ENCODE peak calls at places on chromosomes 2 and 18, in four cellular contexts. Y is NCI-H2081 treated with DMSO at 0.1 percent for 48 hours, I is NCI-H1048, L is AG09309. A is an unnamed sample.

GRCh38 chr2:170380267-170380666 is 202.3 kb downstream of the MYO3B start:
- DNase-seq in L (no peak), I (no peak), Y (no peak), A (no peak)

GRCh38 chr18:6170604-6171003 is 244.1 kb downstream of the L3MBTL4 start:
- DNase-seq in Y (no peak), I (no peak), L (no peak), A (no peak)

GRCh38 chr2:109410021-109410815 is 203.5 kb downstream of the SEPTIN10 start:
- DNase-seq in Y (no peak), L (no peak), I (no peak), A (no peak)

GRCh38 chr18:3458952-3459853 is 9.2 kb downstream of the TGIF1 start:
- DNase-seq in I (no peak), Y (no peak), L (no peak), A (no peak)

GRCh38 chr18:63150942-63151421 is 168.6 kb downstream of the BCL2 start:
- DNase-seq in Y (no peak), I (no peak), L (no peak), A (no peak)

GRCh38 chr2:241491549-241492173 is 16.7 kb downstream of the STK25 start:
- DNase-seq in Y (no peak), L (no peak), I (no peak), A (no peak)

GRCh38 chr2:216994231-216994997 is 134.6 kb upstream of the TNP1 start:
- DNase-seq in I (no peak), Y (no peak), L (no peak), A (no peak)

GRCh38 chr18:63161728-63162195 is 157.8 kb downstream of the BCL2 start:
- DNase-seq in L (peak), I (no peak), Y (no peak), A (peak)

GRCh38 chr18:72692086-72692485 is 147.9 kb upstream of the CBLN2 start:
- DNase-seq in L (no peak), I (no peak), Y (peak), A (no peak)

GRCh38 chr18:44733754-44734465 is 53.2 kb downstream of the SETBP1 start:
- DNase-seq in L (no peak), I (no peak), Y (no peak), A (no peak)

GRCh38 chr2:69616755-69617154 is 26.8 kb downstream of the AAK1 start:
- DNase-seq in I (no peak), L (no peak), Y (no peak), A (no peak)

GRCh38 chr2:238294393-238295143 is 6.2 kb upstream of the PER2 start:
- DNase-seq in I (no peak), Y (no peak), L (no peak), A (no peak)

A was measured in K562.